ENCODE peak calls at places on chromosomes 12 and 14, in nine cellular contexts. One of them, this sample, is unnamed.

GRCh38 chr12:82756303-82756702 is 69.6 kb downstream of the TMTC2 start:
- DNase-seq in fibroblast of lung: no peak
- DNase-seq in naive thymus-derived CD4-positive, alpha-beta T cell: no peak
- DNase-seq in cardiac muscle cell: no peak
- DNase-seq in CD8-positive, alpha-beta T cell: no peak
- DNase-seq in prostate gland: no peak
- DNase-seq in mammary epithelial cell: no peak
- DNase-seq in Panc1: no peak
- DNase-seq in PC-3: no peak
- DNase-seq in this sample: no peak

GRCh38 chr14:86865934-86866333 is 1127.0 kb downstream of the GALC start:
- DNase-seq in fibroblast of lung: no peak
- DNase-seq in naive thymus-derived CD4-positive, alpha-beta T cell: no peak
- DNase-seq in cardiac muscle cell: peak; percentile 23
- DNase-seq in CD8-positive, alpha-beta T cell: no peak
- DNase-seq in prostate gland: no peak
- DNase-seq in mammary epithelial cell: no peak
- DNase-seq in Panc1: no peak
- DNase-seq in PC-3: no peak
- DNase-seq in this sample: no peak

GRCh38 chr12:114669501-114670256 is 14.3 kb downstream of the TBX3 start:
- DNase-seq in fibroblast of lung: peak; percentile 60
- DNase-seq in naive thymus-derived CD4-positive, alpha-beta T cell: no peak
- DNase-seq in cardiac muscle cell: no peak
- DNase-seq in CD8-positive, alpha-beta T cell: no peak
- DNase-seq in prostate gland: no peak
- DNase-seq in mammary epithelial cell: peak; percentile 55
- DNase-seq in Panc1: no peak
- DNase-seq in PC-3: peak; percentile 81
- DNase-seq in this sample: no peak

GRCh38 chr14:91315844-91316267 is 71.4 kb upstream of the GPR68 start:
- DNase-seq in fibroblast of lung: no peak
- DNase-seq in naive thymus-derived CD4-positive, alpha-beta T cell: peak; percentile 84
- DNase-seq in cardiac muscle cell: no peak
- DNase-seq in CD8-positive, alpha-beta T cell: peak; percentile 82
- DNase-seq in prostate gland: no peak
- DNase-seq in mammary epithelial cell: no peak
- DNase-seq in Panc1: no peak
- DNase-seq in PC-3: no peak
- DNase-seq in this sample: no peak

GRCh38 chr12:121545459-121545858 is 35.4 kb downstream of the KDM2B start:
- DNase-seq in fibroblast of lung: no peak
- DNase-seq in naive thymus-derived CD4-positive, alpha-beta T cell: no peak
- DNase-seq in cardiac muscle cell: no peak
- DNase-seq in CD8-positive, alpha-beta T cell: no peak
- DNase-seq in prostate gland: no peak
- DNase-seq in mammary epithelial cell: no peak
- DNase-seq in Panc1: no peak
- DNase-seq in PC-3: no peak
- DNase-seq in this sample: no peak

GRCh38 chr14:92590941-92591340 is 77.4 kb downstream of the RIN3 start:
- DNase-seq in fibroblast of lung: peak; percentile 64
- DNase-seq in naive thymus-derived CD4-positive, alpha-beta T cell: no peak
- DNase-seq in cardiac muscle cell: no peak
- DNase-seq in CD8-positive, alpha-beta T cell: no peak
- DNase-seq in prostate gland: no peak
- DNase-seq in mammary epithelial cell: no peak
- DNase-seq in Panc1: no peak
- DNase-seq in PC-3: no peak
- DNase-seq in this sample: no peak

GRCh38 chr12:65889144-65889880 is 65.0 kb downstream of the HMGA2 start:
- DNase-seq in fibroblast of lung: no peak
- DNase-seq in naive thymus-derived CD4-positive, alpha-beta T cell: no peak
- DNase-seq in cardiac muscle cell: no peak
- DNase-seq in CD8-positive, alpha-beta T cell: no peak
- DNase-seq in prostate gland: no peak
- DNase-seq in mammary epithelial cell: no peak
- DNase-seq in Panc1: no peak
- DNase-seq in PC-3: no peak
- DNase-seq in this sample: no peak

GRCh38 chr12:113086249-113087164 is 30.0 kb downstream of the DTX1 start:
- DNase-seq in fibroblast of lung: no peak
- DNase-seq in naive thymus-derived CD4-positive, alpha-beta T cell: no peak
- DNase-seq in cardiac muscle cell: peak; percentile 21
- DNase-seq in CD8-positive, alpha-beta T cell: peak; percentile 42
- DNase-seq in prostate gland: no peak
- DNase-seq in mammary epithelial cell: no peak
- DNase-seq in Panc1: no peak
- DNase-seq in PC-3: no peak
- DNase-seq in this sample: no peak

GRCh38 chr14:28052251-28052650 is 714.3 kb upstream of the FOXG1 start:
- DNase-seq in fibroblast of lung: no peak
- DNase-seq in naive thymus-derived CD4-positive, alpha-beta T cell: no peak
- DNase-seq in cardiac muscle cell: no peak
- DNase-seq in CD8-positive, alpha-beta T cell: no peak
- DNase-seq in prostate gland: no peak
- DNase-seq in mammary epithelial cell: no peak
- DNase-seq in Panc1: no peak
- DNase-seq in PC-3: no peak
- DNase-seq in this sample: no peak

GRCh38 chr12:90280564-90281058 is 572.0 kb upstream of the ATP2B1 start:
- DNase-seq in fibroblast of lung: peak; percentile 64
- DNase-seq in naive thymus-derived CD4-positive, alpha-beta T cell: no peak
- DNase-seq in cardiac muscle cell: peak; percentile 72
- DNase-seq in CD8-positive, alpha-beta T cell: no peak
- DNase-seq in prostate gland: no peak
- DNase-seq in mammary epithelial cell: peak; percentile 30
- DNase-seq in Panc1: no peak
- DNase-seq in PC-3: no peak
- DNase-seq in this sample: no peak

GRCh38 chr12:120321382-120322202 is 6.0 kb downstream of the PLA2G1B start:
- DNase-seq in fibroblast of lung: no peak
- DNase-seq in naive thymus-derived CD4-positive, alpha-beta T cell: no peak
- DNase-seq in cardiac muscle cell: no peak
- DNase-seq in CD8-positive, alpha-beta T cell: no peak
- DNase-seq in prostate gland: no peak
- DNase-seq in mammary epithelial cell: no peak
- DNase-seq in Panc1: no peak
- DNase-seq in PC-3: no peak
- DNase-seq in this sample: no peak

GRCh38 chr14:67697006-67697405 is 1.4 kb upstream of the RDH11 start:
- DNase-seq in fibroblast of lung: no peak
- DNase-seq in naive thymus-derived CD4-positive, alpha-beta T cell: no peak
- DNase-seq in cardiac muscle cell: no peak
- DNase-seq in CD8-positive, alpha-beta T cell: no peak
- DNase-seq in prostate gland: no peak
- DNase-seq in mammary epithelial cell: no peak
- DNase-seq in Panc1: no peak
- DNase-seq in PC-3: no peak
- DNase-seq in this sample: no peak

GRCh38 chr12:90909069-90909676 is 45.8 kb downstream of the CCER1 start:
- DNase-seq in fibroblast of lung: peak; percentile 60
- DNase-seq in naive thymus-derived CD4-positive, alpha-beta T cell: no peak
- DNase-seq in cardiac muscle cell: peak; percentile 65
- DNase-seq in CD8-positive, alpha-beta T cell: no peak
- DNase-seq in prostate gland: no peak
- DNase-seq in mammary epithelial cell: peak; percentile 46
- DNase-seq in Panc1: peak; percentile 5
- DNase-seq in PC-3: peak; percentile 75
- DNase-seq in this sample: no peak

GRCh38 chr12:104682790-104683279 is 226.1 kb downstream of the CHST11 start:
- DNase-seq in fibroblast of lung: no peak
- DNase-seq in naive thymus-derived CD4-positive, alpha-beta T cell: peak; percentile 74
- DNase-seq in cardiac muscle cell: no peak
- DNase-seq in CD8-positive, alpha-beta T cell: peak; percentile 68
- DNase-seq in prostate gland: no peak
- DNase-seq in mammary epithelial cell: no peak
- DNase-seq in Panc1: no peak
- DNase-seq in PC-3: no peak
- DNase-seq in this sample: no peak

GRCh38 chr12:112198120-112198733 is 72.9 kb downstream of the TRAFD1 start:
- DNase-seq in fibroblast of lung: peak; percentile 42
- DNase-seq in naive thymus-derived CD4-positive, alpha-beta T cell: peak; percentile 30
- DNase-seq in cardiac muscle cell: peak; percentile 73
- DNase-seq in CD8-positive, alpha-beta T cell: peak; percentile 43
- DNase-seq in prostate gland: peak; percentile 49
- DNase-seq in mammary epithelial cell: peak; percentile 17
- DNase-seq in Panc1: peak; percentile 10
- DNase-seq in PC-3: peak; percentile 82
- DNase-seq in this sample: no peak

GRCh38 chr12:27387473-27387872 is 54.8 kb downstream of the BMAL2 start:
- DNase-seq in fibroblast of lung: no peak
- DNase-seq in naive thymus-derived CD4-positive, alpha-beta T cell: no peak
- DNase-seq in cardiac muscle cell: no peak
- DNase-seq in CD8-positive, alpha-beta T cell: no peak
- DNase-seq in prostate gland: no peak
- DNase-seq in mammary epithelial cell: no peak
- DNase-seq in Panc1: no peak
- DNase-seq in PC-3: no peak
- DNase-seq in this sample: no peak

GRCh38 chr14:104115131-104115600 is 23.2 kb upstream of the KIF26A start:
- DNase-seq in fibroblast of lung: no peak
- DNase-seq in naive thymus-derived CD4-positive, alpha-beta T cell: no peak
- DNase-seq in cardiac muscle cell: no peak
- DNase-seq in CD8-positive, alpha-beta T cell: no peak
- DNase-seq in prostate gland: no peak
- DNase-seq in mammary epithelial cell: no peak
- DNase-seq in Panc1: no peak
- DNase-seq in PC-3: no peak
- DNase-seq in this sample: no peak

GRCh38 chr14:104132981-104133380 is 5.4 kb upstream of the KIF26A start:
- DNase-seq in fibroblast of lung: no peak
- DNase-seq in naive thymus-derived CD4-positive, alpha-beta T cell: no peak
- DNase-seq in cardiac muscle cell: no peak
- DNase-seq in CD8-positive, alpha-beta T cell: no peak
- DNase-seq in prostate gland: no peak
- DNase-seq in mammary epithelial cell: no peak
- DNase-seq in Panc1: no peak
- DNase-seq in PC-3: no peak
- DNase-seq in this sample: no peak

GRCh38 chr12:49809369-49810158 is 18.6 kb downstream of the NCKAP5L start:
- DNase-seq in fibroblast of lung: peak; percentile 27
- DNase-seq in naive thymus-derived CD4-positive, alpha-beta T cell: no peak
- DNase-seq in cardiac muscle cell: no peak
- DNase-seq in CD8-positive, alpha-beta T cell: no peak
- DNase-seq in prostate gland: no peak
- DNase-seq in mammary epithelial cell: no peak
- DNase-seq in Panc1: no peak
- DNase-seq in PC-3: no peak
- DNase-seq in this sample: no peak
- H3K27ac ChIP-seq in fibroblast of lung: no peak overlapping the region
- H3K27ac ChIP-seq in naive thymus-derived CD4-positive, alpha-beta T cell: no peak overlapping the region
- H3K27ac ChIP-seq in cardiac muscle cell: peak overlapping the region; percentile 84
- H3K27ac ChIP-seq in CD8-positive, alpha-beta T cell: no peak overlapping the region
- H3K27ac ChIP-seq in prostate gland: peak overlapping the region; percentile 45
- H3K27ac ChIP-seq in mammary epithelial cell: no peak overlapping the region
- H3K27ac ChIP-seq in Panc1: no peak overlapping the region
- H3K27ac ChIP-seq in PC-3: no peak overlapping the region
- H3K27ac ChIP-seq in this sample: no peak overlapping the region

GRCh38 chr14:79265366-79265765 is 945.9 kb downstream of the DIO2 start:
- DNase-seq in fibroblast of lung: peak; percentile 30
- DNase-seq in naive thymus-derived CD4-positive, alpha-beta T cell: no peak
- DNase-seq in cardiac muscle cell: no peak
- DNase-seq in CD8-positive, alpha-beta T cell: no peak
- DNase-seq in prostate gland: no peak
- DNase-seq in mammary epithelial cell: peak; percentile 8
- DNase-seq in Panc1: no peak
- DNase-seq in PC-3: peak; percentile 8
- DNase-seq in this sample: no peak

GRCh38 chr14:79270361-79270760 is 940.9 kb downstream of the DIO2 start:
- DNase-seq in fibroblast of lung: no peak
- DNase-seq in naive thymus-derived CD4-positive, alpha-beta T cell: no peak
- DNase-seq in cardiac muscle cell: no peak
- DNase-seq in CD8-positive, alpha-beta T cell: no peak
- DNase-seq in prostate gland: no peak
- DNase-seq in mammary epithelial cell: no peak
- DNase-seq in Panc1: no peak
- DNase-seq in PC-3: no peak
- DNase-seq in this sample: no peak

GRCh38 chr14:79275367-79275655 is 936.0 kb downstream of the DIO2 start:
- DNase-seq in fibroblast of lung: no peak
- DNase-seq in naive thymus-derived CD4-positive, alpha-beta T cell: no peak
- DNase-seq in cardiac muscle cell: no peak
- DNase-seq in CD8-positive, alpha-beta T cell: no peak
- DNase-seq in prostate gland: no peak
- DNase-seq in mammary epithelial cell: no peak
- DNase-seq in Panc1: no peak
- DNase-seq in PC-3: no peak
- DNase-seq in this sample: no peak

GRCh38 chr14:79274641-79275366 is 936.5 kb downstream of the DIO2 start:
- DNase-seq in fibroblast of lung: no peak
- DNase-seq in naive thymus-derived CD4-positive, alpha-beta T cell: no peak
- DNase-seq in cardiac muscle cell: no peak
- DNase-seq in CD8-positive, alpha-beta T cell: no peak
- DNase-seq in prostate gland: no peak
- DNase-seq in mammary epithelial cell: no peak
- DNase-seq in Panc1: no peak
- DNase-seq in PC-3: peak; percentile 23
- DNase-seq in this sample: no peak

GRCh38 chr14:79271122-79271521 is 940.2 kb downstream of the DIO2 start:
- DNase-seq in fibroblast of lung: no peak
- DNase-seq in naive thymus-derived CD4-positive, alpha-beta T cell: no peak
- DNase-seq in cardiac muscle cell: no peak
- DNase-seq in CD8-positive, alpha-beta T cell: no peak
- DNase-seq in prostate gland: no peak
- DNase-seq in mammary epithelial cell: no peak
- DNase-seq in Panc1: no peak
- DNase-seq in PC-3: no peak
- DNase-seq in this sample: no peak
- H3K27ac ChIP-seq in fibroblast of lung: no peak overlapping the region
- H3K27ac ChIP-seq in naive thymus-derived CD4-positive, alpha-beta T cell: no peak overlapping the region
- H3K27ac ChIP-seq in cardiac muscle cell: no peak overlapping the region
- H3K27ac ChIP-seq in CD8-positive, alpha-beta T cell: no peak overlapping the region
- H3K27ac ChIP-seq in prostate gland: no peak overlapping the region
- H3K27ac ChIP-seq in mammary epithelial cell: no peak overlapping the region
- H3K27ac ChIP-seq in Panc1: no peak overlapping the region
- H3K27ac ChIP-seq in PC-3: no peak overlapping the region
- H3K27ac ChIP-seq in this sample: no peak overlapping the region

DNA sequence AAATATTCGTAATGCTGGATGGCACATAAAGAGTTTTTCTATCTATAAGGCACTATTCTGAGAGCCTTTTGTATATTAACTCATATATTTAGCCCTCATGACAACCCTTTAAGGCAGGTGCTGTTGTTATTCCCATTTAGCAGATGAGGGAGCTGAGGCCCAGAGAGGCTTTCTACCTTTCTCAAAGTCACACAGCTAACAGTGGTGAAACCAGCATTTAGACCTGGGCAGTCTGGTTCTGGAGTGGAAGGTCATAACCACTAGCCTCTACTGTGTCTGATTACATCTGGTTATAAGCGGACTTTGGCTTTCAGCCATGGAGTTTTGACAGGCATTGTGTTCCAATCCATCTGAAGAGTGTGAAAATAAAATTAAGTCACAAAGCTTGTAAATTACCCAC is 41.2 kb upstream of the HDAC7 start:
- DNase-seq in fibroblast of lung: no peak
- DNase-seq in naive thymus-derived CD4-positive, alpha-beta T cell: no peak
- DNase-seq in cardiac muscle cell: no peak
- DNase-seq in CD8-positive, alpha-beta T cell: no peak
- DNase-seq in prostate gland: no peak
- DNase-seq in mammary epithelial cell: no peak
- DNase-seq in Panc1: no peak
- DNase-seq in PC-3: no peak
- DNase-seq in this sample: no peak
- H3K27ac ChIP-seq in fibroblast of lung: no peak overlapping the region
- H3K27ac ChIP-seq in naive thymus-derived CD4-positive, alpha-beta T cell: no peak overlapping the region
- H3K27ac ChIP-seq in cardiac muscle cell: no peak overlapping the region
- H3K27ac ChIP-seq in CD8-positive, alpha-beta T cell: no peak overlapping the region
- H3K27ac ChIP-seq in prostate gland: no peak overlapping the region
- H3K27ac ChIP-seq in mammary epithelial cell: no peak overlapping the region
- H3K27ac ChIP-seq in Panc1: no peak overlapping the region
- H3K27ac ChIP-seq in PC-3: no peak overlapping the region
- H3K27ac ChIP-seq in this sample: no peak overlapping the region

GRCh38 chr14:37594238-37594915 is 672 bp downstream of the FOXA1 start:
- DNase-seq in fibroblast of lung: peak; percentile 64
- DNase-seq in naive thymus-derived CD4-positive, alpha-beta T cell: no peak
- DNase-seq in cardiac muscle cell: peak; percentile 84
- DNase-seq in CD8-positive, alpha-beta T cell: no peak
- DNase-seq in prostate gland: peak; percentile 90
- DNase-seq in mammary epithelial cell: peak; percentile 74
- DNase-seq in Panc1: peak; percentile 32
- DNase-seq in PC-3: peak; percentile 92
- DNase-seq in this sample: no peak
- H3K27ac ChIP-seq in fibroblast of lung: no peak overlapping the region
- H3K27ac ChIP-seq in naive thymus-derived CD4-positive, alpha-beta T cell: no peak overlapping the region
- H3K27ac ChIP-seq in cardiac muscle cell: no peak overlapping the region
- H3K27ac ChIP-seq in CD8-positive, alpha-beta T cell: no peak overlapping the region
- H3K27ac ChIP-seq in prostate gland: peak overlapping the region; percentile 96
- H3K27ac ChIP-seq in mammary epithelial cell: peak overlapping the region; percentile 49
- H3K27ac ChIP-seq in Panc1: peak overlapping the region; percentile 65
- H3K27ac ChIP-seq in PC-3: peak overlapping the region; percentile 99
- H3K27ac ChIP-seq in this sample: peak overlapping the region; percentile 97

This sample was measured in epithelial cell of prostate.